ENCODE peak calls at places on chromosomes 11 and 22, in nine cellular contexts. H is KBM-7; B is activated T-cell treated with anti-CD3 and anti-CD28 coated beads for 4 hours; V is COR-L47; Z is CMK; F is lower leg skin; S is cardiac muscle cell; X is NCI-H524; E is stimulated activated CD4-positive, alpha-beta T cell treated with anti-CD3 and anti-CD28 coated beads, Interleukin-4, amount 100 ng/mL, for 4 hours. G is an unnamed sample.

GRCh38 chr11:22670803-22671202 is 4.4 kb downstream of the GAS2 start:
- DNase-seq in F (no peak), E (no peak), H (no peak), Z (no peak), X (no peak), V (no peak), B (no peak), S (peak), G (no peak)

GRCh38 chr11:66891849-66892660 is 35.2 kb downstream of the LRFN4 start:
- DNase-seq in E (peak), H (peak), F (peak), X (no peak), V (no peak), B (peak), Z (no peak), S (peak), G (no peak)

GRCh38 chr11:6249822-6250555 is 9.6 kb upstream of the CCKBR start:
- DNase-seq in S (peak), X (no peak), H (no peak), B (no peak), V (peak), Z (no peak), E (no peak), F (peak), G (no peak)

GRCh38 chr11:71246559-71246958 is 5.8 kb downstream of the SHANK2 start:
- DNase-seq in X (no peak), V (peak), F (no peak), E (no peak), Z (no peak), B (no peak), H (no peak), S (no peak), G (no peak)

GRCh38 chr11:16805942-16806341 is 67.5 kb downstream of the C11orf58 start:
- DNase-seq in F (no peak), H (no peak), V (no peak), Z (no peak), S (no peak), X (no peak), E (no peak), B (no peak), G (peak)

GRCh38 chr22:18042685-18043084 is 18.3 kb upstream of the MICAL3 start:
- DNase-seq in X (no peak), Z (no peak), B (no peak), S (no peak), H (no peak), V (no peak), F (no peak), E (no peak), G (no peak)

GRCh38 chr22:35411112-35411511 is 11.2 kb downstream of the MCM5 start:
- DNase-seq in V (no peak), B (no peak), Z (no peak), H (no peak), E (no peak), S (no peak), F (no peak), X (no peak), G (no peak)

GRCh38 chr22:46612904-46613605 is 7.1 kb upstream of the GRAMD4 start:
- DNase-seq in X (no peak), S (no peak), V (no peak), Z (peak), B (peak), F (no peak), E (peak), H (peak), G (no peak)

GRCh38 chr22:46463435-46464227 is 73.8 kb downstream of the CELSR1 start:
- DNase-seq in B (no peak), F (no peak), X (no peak), Z (no peak), H (no peak), E (no peak), S (no peak), V (no peak), G (no peak)

GRCh38 chr11:3164138-3164539 is 971 bp downstream of the OSBPL5 start:
- DNase-seq in F (no peak), E (no peak), H (peak), S (no peak), B (no peak), Z (no peak), V (no peak), X (no peak), G (no peak)

GRCh38 chr11:62489204-62489603 is 57.4 kb downstream of the AHNAK start:
- DNase-seq in X (no peak), E (no peak), B (no peak), V (no peak), S (no peak), H (no peak), Z (no peak), F (no peak), G (no peak)

GRCh38 chr22:42844756-42845155 is 12.3 kb downstream of the ARFGAP3 start:
- DNase-seq in V (no peak), S (peak), X (no peak), Z (no peak), F (no peak), H (no peak), E (no peak), B (no peak), G (no peak)

GRCh38 chr11:43124272-43124920 is 187.4 kb upstream of the API5 start:
- DNase-seq in S (no peak), Z (no peak), H (no peak), X (no peak), B (no peak), V (no peak), F (no peak), E (no peak), G (no peak)

GRCh38 chr11:46649180-46649738 is 31.9 kb downstream of the ATG13 start:
- DNase-seq in V (no peak), F (peak), H (no peak), E (no peak), Z (no peak), S (peak), X (no peak), B (no peak), G (no peak)

GRCh38 chr11:117734596-117734995 is 62.4 kb downstream of the DSCAML1 start:
- DNase-seq in F (no peak), E (no peak), Z (peak), H (peak), S (no peak), V (peak), B (no peak), X (no peak), G (peak)

GRCh38 chr11:125886997-125887372 is 483 bp upstream of the HYLS1 start:
- DNase-seq in H (no peak), Z (no peak), V (no peak), F (peak), E (peak), B (peak), X (no peak), S (peak), G (no peak)

GRCh38 chr11:1714908-1715885 is 18.2 kb downstream of the KRTAP5-6 start:
- DNase-seq in B (no peak), S (no peak), E (no peak), F (no peak), H (no peak), Z (no peak), X (no peak), V (peak), G (peak)

GRCh38 chr11:10657308-10658271 is 36.0 kb downstream of the IRAG1 start:
- DNase-seq in S (peak), V (no peak), B (no peak), E (no peak), F (no peak), H (no peak), X (no peak), Z (no peak), G (no peak)

GRCh38 chr22:25848954-25849353 is 107.0 kb downstream of the MYO18B start:
- DNase-seq in Z (no peak), S (no peak), B (no peak), V (no peak), E (no peak), F (no peak), X (no peak), H (no peak), G (no peak)

G was measured in NCI-H1092.